ENCODE peak calls at places on chromosomes 2 and 18, in ten cellular contexts. V is NT2/D1, B is neural progenitor cell, O is mesendoderm, N is adipocyte, R is HCT116, W is K562, G is GM23248, A is IMR-90, J is neuronal stem cell. L is an unnamed sample.

GRCh38 chr18:35517715-35518114 is 20.0 kb upstream of the INO80C start:
- DNase-seq in V (no peak), B (no peak), O (no peak), N (no peak), R (no peak), W (no peak), G (no peak), A (no peak), J (no peak), L (no peak)

GRCh38 chr2:6183231-6183630 is 491.0 kb downstream of the SOX11 start:
- DNase-seq in V (no peak), B (no peak), O (no peak), N (no peak), R (no peak), W (no peak), G (no peak), A (no peak), J (no peak), L (no peak)

GRCh38 chr2:237427807-237428506 is 14.0 kb upstream of the COL6A3 start:
- DNase-seq in V (no peak), B (no peak), O (no peak), N (no peak), R (no peak), W (no peak), G (no peak), A (no peak), J (no peak), L (no peak)

GRCh38 chr2:72952961-72953360 is 35.6 kb downstream of the EMX1 start:
- DNase-seq in V (no peak), B (no peak), O (no peak), N (no peak), R (no peak), W (no peak), G (no peak), A (no peak), J (no peak), L (no peak)

GRCh38 chr2:218920504-218920903 is 39.0 kb upstream of the CDK5R2 start:
- DNase-seq in V (no peak), B (no peak), O (no peak), N (no peak), R (no peak), W (no peak), G (no peak), A (no peak), J (no peak), L (no peak)

GRCh38 chr2:157194097-157194688 is 63.3 kb upstream of the GALNT5 start:
- DNase-seq in V (peak; percentile 22), B (peak; percentile 60), O (peak; percentile 57), N (peak; percentile 87), R (peak; percentile 49), W (peak; percentile 62), G (peak; percentile 80), A (peak; percentile 72), J (peak; percentile 30), L (no peak)

GRCh38 chr2:234203135-234203984 is 152.9 kb downstream of the SPP2 start:
- DNase-seq in V (no peak), B (no peak), O (no peak), N (peak; percentile 90), R (peak; percentile 97), W (no peak), G (peak; percentile 97), A (peak; percentile 96), J (no peak), L (no peak)

GRCh38 chr2:71604709-71605085 is 151.3 kb downstream of the DYSF start:
- DNase-seq in V (no peak), B (no peak), O (no peak), N (no peak), R (no peak), W (no peak), G (no peak), A (no peak), J (no peak), L (no peak)

GRCh38 chr2:9178905-9179571 is 27.6 kb upstream of the ASAP2 start:
- DNase-seq in V (no peak), B (no peak), O (no peak), N (peak; percentile 85), R (no peak), W (no peak), G (peak; percentile 92), A (peak; percentile 88), J (no peak), L (peak; percentile 84)

GRCh38 chr2:31124904-31125303 is 13.3 kb downstream of the GALNT14 start:
- DNase-seq in V (no peak), B (no peak), O (no peak), N (no peak), R (no peak), W (no peak), G (no peak), A (no peak), J (no peak), L (no peak)

GRCh38 chr2:71454221-71455010 is 1.1 kb downstream of the DYSF start:
- DNase-seq in V (no peak), B (no peak), O (peak; percentile 75), N (no peak), R (no peak), W (peak; percentile 46), G (no peak), A (no peak), J (no peak), L (no peak)

GRCh38 chr2:20294231-20294630 is 56.4 kb downstream of the PUM2 start:
- DNase-seq in V (no peak), B (no peak), O (no peak), N (no peak), R (no peak), W (no peak), G (no peak), A (no peak), J (no peak), L (no peak)

GRCh38 chr2:20291106-20291564 is 59.5 kb downstream of the PUM2 start:
- DNase-seq in V (peak; percentile 84), B (peak; percentile 88), O (peak; percentile 96), N (peak; percentile 87), R (peak; percentile 75), W (peak; percentile 76), G (peak; percentile 95), A (peak; percentile 82), J (peak; percentile 55), L (peak; percentile 69)

GRCh38 chr2:20291846-20292408 is 58.7 kb downstream of the PUM2 start:
- DNase-seq in V (no peak), B (peak; percentile 31), O (no peak), N (no peak), R (no peak), W (no peak), G (no peak), A (no peak), J (no peak), L (no peak)

GRCh38 chr2:20292984-20293383 is 57.7 kb downstream of the PUM2 start:
- DNase-seq in V (no peak), B (no peak), O (no peak), N (no peak), R (no peak), W (no peak), G (no peak), A (no peak), J (no peak), L (no peak)

GRCh38 chr2:20288941-20289340 is 61.7 kb downstream of the PUM2 start:
- DNase-seq in V (no peak), B (no peak), O (no peak), N (peak; percentile 49), R (peak; percentile 66), W (peak; percentile 14), G (peak; percentile 80), A (no peak), J (no peak), L (no peak)
- H3K9ac ChIP-seq in V (no peak overlapping the region), B (no peak overlapping the region), O (no peak overlapping the region), N (peak overlapping the region; percentile 33), R (peak overlapping the region; percentile 64), W (peak overlapping the region; percentile 18), G (peak overlapping the region; percentile 63), A (no peak overlapping the region), J (no peak overlapping the region), L (no peak overlapping the region)

DNA sequence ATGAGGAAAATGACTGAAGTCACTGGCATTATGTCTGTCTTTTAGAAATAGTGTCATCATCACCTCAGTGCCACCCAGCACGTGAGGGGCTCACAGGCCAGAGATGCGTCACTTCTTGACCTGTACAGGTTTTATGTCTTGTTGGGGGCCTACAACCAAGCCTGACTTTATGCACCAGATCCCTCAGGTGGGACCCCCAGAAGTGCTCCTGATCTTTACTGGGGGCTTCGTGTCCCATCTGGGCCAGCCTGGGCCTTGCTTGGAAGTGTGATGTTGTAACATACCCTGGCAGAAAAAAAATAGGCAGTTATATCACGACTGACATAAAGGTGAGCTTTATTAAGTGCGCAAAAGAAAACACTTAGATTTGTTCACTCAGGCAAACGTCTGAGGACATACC is 21.5 kb upstream of the GNAL start:
- DNase-seq in V (no peak), B (no peak), O (no peak), N (no peak), R (no peak), W (no peak), G (no peak), A (no peak), J (no peak), L (no peak)
- H3K27me3 ChIP-seq in V (no peaks in the 10 kb centered on the region), B (no peaks in the 10 kb centered on the region), O (no peaks in the 10 kb centered on the region), N (peaks cover 74% of the 10 kb centered on the region), R (peaks cover 50% of the 10 kb centered on the region), W (peaks cover 18% of the 10 kb centered on the region), G (peaks cover 30% of the 10 kb centered on the region), A (peaks cover 48% of the 10 kb centered on the region), J (peaks cover 2% of the 10 kb centered on the region), L (no peaks in the 10 kb centered on the region)

GRCh38 chr2:105039559-105039958 is 1.7 kb downstream of the MRPS9 start:
- DNase-seq in V (no peak), B (no peak), O (no peak), N (no peak), R (no peak), W (no peak), G (no peak), A (no peak), J (no peak), L (no peak)
- H3K4me3 ChIP-seq in V (no peak overlapping the region), B (peak overlapping the region; percentile 89), O (no peak overlapping the region), N (no peak overlapping the region), R (no peak overlapping the region), W (no peak overlapping the region), G (no peak overlapping the region), A (no peak overlapping the region), J (no peak overlapping the region), L (no peak overlapping the region)

GRCh38 chr18:48938827-48939367 is 11.9 kb downstream of the SMAD7 start:
- DNase-seq in V (no peak), B (no peak), O (no peak), N (no peak), R (no peak), W (no peak), G (peak; percentile 61), A (no peak), J (no peak), L (no peak)

GRCh38 chr18:48937869-48938750 is 12.7 kb downstream of the SMAD7 start:
- DNase-seq in V (no peak), B (no peak), O (no peak), N (no peak), R (no peak), W (no peak), G (peak; percentile 67), A (no peak), J (no peak), L (no peak)

GRCh38 chr18:48941672-48942071 is 9.1 kb downstream of the SMAD7 start:
- DNase-seq in V (no peak), B (no peak), O (peak; percentile 81), N (no peak), R (no peak), W (no peak), G (peak; percentile 24), A (no peak), J (no peak), L (no peak)

GRCh38 chr18:48940854-48941531 is 9.8 kb downstream of the SMAD7 start:
- DNase-seq in V (no peak), B (no peak), O (peak; percentile 87), N (peak; percentile 50), R (no peak), W (no peak), G (no peak), A (peak; percentile 45), J (no peak), L (no peak)

GRCh38 chr18:48939368-48940097 is 11.2 kb downstream of the SMAD7 start:
- DNase-seq in V (no peak), B (peak; percentile 56), O (no peak), N (peak; percentile 66), R (no peak), W (no peak), G (peak; percentile 75), A (no peak), J (no peak), L (no peak)
- H3K9ac ChIP-seq in V (peak overlapping the region; percentile 27), B (no peak overlapping the region), O (peak overlapping the region; percentile 51), N (peak overlapping the region; percentile 74), R (no peak overlapping the region), W (no peak overlapping the region), G (peak overlapping the region; percentile 69), A (peak overlapping the region; percentile 34), J (no peak overlapping the region), L (peak overlapping the region; percentile 60)